ENCODE peak calls at places on chromosome 2, in nine cellular contexts. H is EH; G is skeletal muscle cell; N is Caki2; L is stimulated activated CD8-positive, alpha-beta memory T cell treated with anti-CD3 and anti-CD28 coated beads, Interleukin-12 subunit alpha, Interleukin-12 subunit beta, amount 100 ng/mL, for 4 hours; T is GM06990; S is NCI-H187; U is hippocampal formation; I is A172. A is an unnamed sample.

GRCh38 chr2:233470007-233470687 is 96.4 kb downstream of the USP40 start:
- DNase-seq in L (no peak), T (no peak), N (no peak), G (no peak), S (no peak), H (no peak), U (peak; percentile 79), I (no peak), A (no peak)

GRCh38 chr2:216773072-216773471 is 77.7 kb upstream of the IGFBP5 start:
- DNase-seq in I (no peak), U (no peak), L (no peak), N (no peak), H (no peak), S (no peak), T (no peak), G (no peak), A (no peak)

GRCh38 chr2:165536861-165537499 is 67.5 kb downstream of the CSRNP3 start:
- DNase-seq in T (no peak), S (no peak), I (no peak), L (no peak), U (no peak), N (no peak), G (no peak), H (no peak), A (no peak)

GRCh38 chr2:148794558-148794957 is 80.5 kb upstream of the KIF5C start:
- DNase-seq in H (peak; percentile 66), S (no peak), L (no peak), G (peak; percentile 54), T (no peak), U (no peak), N (peak; percentile 10), I (no peak), A (no peak)

GRCh38 chr2:127674241-127675209 is 805 bp downstream of the LIMS2 start:
- DNase-seq in U (no peak), L (no peak), N (no peak), I (peak; percentile 25), S (no peak), T (no peak), H (peak; percentile 53), G (no peak), A (peak; percentile 22)

GRCh38 chr2:30026091-30027055 is 105.0 kb upstream of the ALK start:
- DNase-seq in L (no peak), T (no peak), H (peak; percentile 77), N (peak; percentile 72), S (no peak), U (peak; percentile 11), I (peak; percentile 37), G (peak; percentile 45), A (peak; percentile 4)

GRCh38 chr2:99278793-99279291 is 22.2 kb downstream of the LYG1 start:
- DNase-seq in S (no peak), G (peak; percentile 81), H (peak; percentile 89), U (no peak), N (peak; percentile 62), L (no peak), I (peak; percentile 84), T (no peak), A (no peak)

GRCh38 chr2:98763209-98763951 is 32.4 kb upstream of the MGAT4A start:
- DNase-seq in H (no peak), S (no peak), L (no peak), G (no peak), U (no peak), I (no peak), T (no peak), N (no peak), A (no peak)

GRCh38 chr2:186570587-186570986 is 19.3 kb upstream of the ITGAV start:
- DNase-seq in U (no peak), S (no peak), L (no peak), T (no peak), N (peak; percentile 81), G (no peak), H (peak; percentile 71), I (peak; percentile 68), A (no peak)

GRCh38 chr2:30708491-30709290 is 98.6 kb downstream of the CAPN13 start:
- DNase-seq in S (no peak), N (no peak), I (no peak), T (no peak), G (no peak), U (no peak), L (no peak), H (peak; percentile 69), A (no peak)

GRCh38 chr2:65214361-65214760 is 13.3 kb upstream of the ACTR2 start:
- DNase-seq in H (no peak), G (no peak), N (no peak), U (no peak), T (no peak), I (no peak), S (no peak), L (no peak), A (no peak)

A was measured in activated gamma-delta T cell.